ENCODE peak calls at places on chromosomes 16 and 17, in eight cellular contexts. Z, D, F, H, T, K, Y and L are unnamed samples.

GRCh38 chr16:80330803-80331202 is 210.0 kb upstream of the DYNLRB2 start:
- DNase-seq in Z (no peak), D (no peak), F (no peak), H (no peak), T (no peak), K (no peak), Y (no peak), L (no peak)

GRCh38 chr17:5784791-5785190 is 200.5 kb upstream of the NLRP1 start:
- DNase-seq in Z (peak), D (no peak), F (no peak), H (no peak), T (no peak), K (no peak), Y (no peak), L (no peak)

GRCh38 chr16:22035094-22035675 is 27.3 kb downstream of the MOSMO start:
- DNase-seq in Z (no peak), D (no peak), F (peak), H (no peak), T (no peak), K (no peak), Y (no peak), L (peak)

GRCh38 chr17:82959990-82960418 is 119.4 kb upstream of the METRNL start:
- DNase-seq in Z (no peak), D (no peak), F (no peak), H (no peak), T (peak), K (no peak), Y (no peak), L (no peak)

GRCh38 chr17:4899341-4900230 is at the start of gene C17orf107:
- DNase-seq in Z (peak), D (no peak), F (peak), H (peak), T (peak), K (peak), Y (peak), L (peak)

GRCh38 chr17:39400547-39401411 is 647 bp downstream of the FBXL20 start:
- DNase-seq in Z (peak), D (no peak), F (peak), H (peak), T (peak), K (no peak), Y (peak), L (peak)

GRCh38 chr17:32551186-32551955 is 64.6 kb downstream of the CDK5R1 start:
- DNase-seq in Z (peak), D (no peak), F (peak), H (no peak), T (no peak), K (no peak), Y (no peak), L (peak)

GRCh38 chr17:78159575-78160158 is 8.7 kb upstream of the SYNGR2 start:
- DNase-seq in Z (peak), D (no peak), F (peak), H (no peak), T (no peak), K (no peak), Y (no peak), L (no peak)

GRCh38 chr17:30333503-30334240 is at the start of gene TMIGD1:
- DNase-seq in Z (no peak), D (no peak), F (no peak), H (no peak), T (no peak), K (no peak), Y (no peak), L (no peak)

GRCh38 chr16:3726021-3726687 is 8.8 kb upstream of the TRAP1 start:
- DNase-seq in Z (no peak), D (no peak), F (no peak), H (no peak), T (no peak), K (no peak), Y (no peak), L (no peak)

GRCh38 chr17:82772026-82772425 is 20.2 kb downstream of the TBCD start:
- DNase-seq in Z (peak), D (no peak), F (peak), H (no peak), T (peak), K (no peak), Y (no peak), L (peak)

GRCh38 chr17:46892192-46892703 is 30.7 kb upstream of the GOSR2 start:
- DNase-seq in Z (no peak), D (no peak), F (no peak), H (no peak), T (no peak), K (no peak), Y (no peak), L (no peak)

GRCh38 chr17:60163108-60163784 is 13.5 kb downstream of the CA4 start:
- DNase-seq in Z (no peak), D (no peak), F (no peak), H (peak), T (no peak), K (no peak), Y (no peak), L (no peak)

GRCh38 chr17:44947461-44948314 is at the start of gene KIF18B:
- DNase-seq in Z (peak), D (peak), F (peak), H (peak), T (peak), K (peak), Y (peak), L (peak)
- TF ChIP-seq CTCF in Z (peak), D (no peak), F (peak), H (no peak), T (no peak), K (no peak), Y (no peak), L (no peak)

DNA sequence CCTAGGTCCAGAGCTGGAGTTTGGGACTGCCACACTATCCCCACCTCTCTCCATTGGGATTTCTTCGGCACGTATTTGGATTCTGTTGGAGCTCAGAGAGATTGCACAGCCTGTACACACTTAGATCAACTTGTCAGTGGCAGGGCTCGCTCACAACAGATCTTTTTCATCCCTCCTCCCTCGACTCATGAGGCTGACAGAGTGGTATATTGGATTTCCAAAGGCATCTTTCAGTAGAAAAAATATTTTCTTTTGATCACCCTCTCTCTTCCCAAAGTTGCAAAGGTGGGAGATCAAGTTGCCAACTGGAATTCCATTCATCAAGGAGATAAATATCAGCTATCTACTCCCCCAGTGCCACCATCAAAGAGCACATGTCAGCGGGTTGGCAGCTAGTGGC is 539.6 kb upstream of the CDH11 start:
- DNase-seq in Z (no peak), D (no peak), F (no peak), H (no peak), T (no peak), K (no peak), Y (no peak), L (no peak)
- H3K4me3 ChIP-seq in Z (no peak), D (no peak), F (no peak), H (no peak), T (no peak), K (no peak), Y (no peak), L (no peak)

GRCh38 chr17:69245617-69246016 is 17.0 kb upstream of the ABCA10 start:
- DNase-seq in Z (no peak), D (no peak), F (no peak), H (no peak), T (no peak), K (no peak), Y (no peak), L (no peak)

GRCh38 chr17:69246202-69246601 is 17.6 kb upstream of the ABCA10 start:
- DNase-seq in Z (no peak), D (no peak), F (no peak), H (no peak), T (no peak), K (no peak), Y (no peak), L (no peak)

GRCh38 chr17:69250641-69251040 is 22.0 kb upstream of the ABCA10 start:
- DNase-seq in Z (peak), D (no peak), F (peak), H (no peak), T (no peak), K (no peak), Y (no peak), L (peak)

DNA sequence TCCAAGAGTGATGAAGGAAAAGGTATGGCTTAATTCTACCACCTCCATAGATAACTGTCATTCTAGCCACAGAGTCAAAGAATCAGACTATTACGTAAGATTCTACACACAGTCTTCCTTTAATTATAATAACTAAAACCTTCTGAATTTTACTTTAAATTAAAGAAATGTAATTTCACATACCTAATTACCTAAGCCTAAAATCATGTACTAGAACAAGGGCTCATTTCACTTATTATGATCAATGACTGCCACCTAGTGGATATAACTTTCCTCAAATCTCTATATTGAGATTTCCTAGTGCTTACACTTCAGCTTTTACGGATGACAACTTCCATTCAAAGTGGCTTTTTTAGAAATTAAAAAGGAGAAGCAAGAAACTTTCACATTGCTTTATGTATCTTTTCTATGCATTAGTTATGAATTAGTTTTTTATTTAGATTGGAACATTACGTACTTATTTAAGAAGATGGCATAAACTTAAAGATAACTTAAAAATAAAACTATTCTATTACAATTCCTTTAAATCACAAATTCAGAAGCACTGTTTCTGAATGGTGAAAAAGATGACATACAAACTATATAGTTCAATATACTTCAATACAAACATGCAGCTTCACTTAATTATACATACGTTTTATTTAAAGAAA is 18.2 kb upstream of the ABCA10 start:
- DNase-seq in Z (peak), D (no peak), F (peak), H (no peak), T (no peak), K (no peak), Y (no peak), L (peak)
- TF ChIP-seq CTCF in Z (peak), D (peak), F (peak), H (peak), T (peak), K (peak), Y (peak), L (peak)

DNA sequence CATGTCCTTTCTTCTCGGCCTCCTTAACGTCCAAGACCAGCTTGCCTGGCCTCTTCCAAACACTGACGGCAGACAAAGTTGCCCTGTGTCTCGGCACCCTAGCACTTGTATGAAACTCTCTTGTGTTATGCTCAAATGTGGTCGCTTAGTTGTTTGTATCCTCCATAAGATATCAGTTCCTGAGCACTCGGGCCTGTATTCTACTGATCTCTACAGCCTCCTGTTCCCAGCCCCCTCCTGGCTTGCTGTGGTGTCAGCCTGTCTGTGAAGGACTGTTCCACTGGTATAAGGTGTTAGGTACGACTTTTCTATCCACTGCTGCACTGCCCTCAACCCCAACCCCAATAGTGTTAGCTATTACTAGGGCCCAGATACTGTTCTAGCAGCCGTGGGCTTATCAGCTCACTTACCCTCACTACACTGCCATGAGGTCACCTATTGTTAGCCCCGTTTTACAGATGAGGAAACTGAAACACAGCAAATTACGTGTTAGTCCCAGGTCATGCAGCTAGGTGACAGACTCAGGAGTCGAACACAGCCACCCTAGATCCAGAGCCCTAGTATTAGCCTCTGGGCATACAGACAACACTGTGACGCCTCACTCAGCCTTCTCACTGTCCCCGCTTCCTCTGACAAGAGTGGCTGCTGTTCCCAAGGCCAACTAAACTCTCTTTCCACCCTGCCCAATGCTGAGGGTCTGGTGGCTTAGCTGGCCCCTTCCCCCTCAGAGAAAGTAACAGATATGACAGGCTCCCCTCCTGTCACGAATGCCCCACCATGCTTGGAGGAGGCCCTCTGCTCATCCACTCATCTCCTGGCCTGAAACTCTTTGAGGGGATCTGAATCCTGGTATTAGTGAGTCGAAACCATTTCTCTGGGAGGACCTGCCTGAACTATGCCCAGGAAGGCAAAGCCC is 25.6 kb upstream of the ZNF652 start:
- DNase-seq in Z (no peak), D (no peak), F (no peak), H (no peak), T (no peak), K (no peak), Y (no peak), L (no peak)
- H3K4me3 ChIP-seq in Z (no peak), D (no peak), F (no peak), H (no peak), T (no peak), K (no peak), Y (no peak), L (no peak)

GRCh38 chr16:2006317-2006716 is 3.3 kb downstream of the ZNF598 start:
- DNase-seq in Z (no peak), D (no peak), F (no peak), H (no peak), T (no peak), K (no peak), Y (no peak), L (no peak)

GRCh38 chr16:2003827-2004641 is 5.6 kb downstream of the ZNF598 start:
- DNase-seq in Z (peak), D (peak), F (peak), H (peak), T (peak), K (peak), Y (peak), L (peak)

GRCh38 chr16:2004795-2005517 is 4.7 kb downstream of the ZNF598 start:
- DNase-seq in Z (no peak), D (no peak), F (no peak), H (no peak), T (no peak), K (no peak), Y (no peak), L (no peak)

GRCh38 chr16:2007081-2007836 is 2.4 kb downstream of the ZNF598 start:
- DNase-seq in Z (no peak), D (no peak), F (no peak), H (no peak), T (no peak), K (no peak), Y (no peak), L (no peak)

DNA sequence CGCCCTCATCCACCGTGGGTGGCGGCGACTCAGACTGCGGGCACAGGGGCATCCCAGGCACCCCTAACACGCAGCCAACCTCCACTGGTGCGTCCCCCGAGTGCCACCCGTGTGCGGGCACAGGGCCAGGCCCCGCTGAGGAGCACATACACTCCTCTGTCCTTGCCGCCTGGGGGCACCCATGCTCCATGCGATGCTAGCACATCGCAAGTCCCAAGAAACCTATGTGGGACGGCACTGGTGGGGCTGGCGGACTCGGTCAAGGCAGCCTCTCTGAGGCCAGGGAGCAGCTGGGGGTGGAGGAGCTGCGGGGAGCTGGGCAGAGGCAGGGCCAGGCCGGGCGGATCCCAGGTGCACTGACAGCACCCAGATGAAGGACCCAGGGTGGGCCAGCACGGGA is 4.0 kb downstream of the ZNF598 start:
- DNase-seq in Z (no peak), D (no peak), F (no peak), H (no peak), T (no peak), K (no peak), Y (no peak), L (no peak)
- TF ChIP-seq CTCF in Z (no peak), D (no peak), F (no peak), H (no peak), T (no peak), K (no peak), Y (peak), L (no peak)

DNA sequence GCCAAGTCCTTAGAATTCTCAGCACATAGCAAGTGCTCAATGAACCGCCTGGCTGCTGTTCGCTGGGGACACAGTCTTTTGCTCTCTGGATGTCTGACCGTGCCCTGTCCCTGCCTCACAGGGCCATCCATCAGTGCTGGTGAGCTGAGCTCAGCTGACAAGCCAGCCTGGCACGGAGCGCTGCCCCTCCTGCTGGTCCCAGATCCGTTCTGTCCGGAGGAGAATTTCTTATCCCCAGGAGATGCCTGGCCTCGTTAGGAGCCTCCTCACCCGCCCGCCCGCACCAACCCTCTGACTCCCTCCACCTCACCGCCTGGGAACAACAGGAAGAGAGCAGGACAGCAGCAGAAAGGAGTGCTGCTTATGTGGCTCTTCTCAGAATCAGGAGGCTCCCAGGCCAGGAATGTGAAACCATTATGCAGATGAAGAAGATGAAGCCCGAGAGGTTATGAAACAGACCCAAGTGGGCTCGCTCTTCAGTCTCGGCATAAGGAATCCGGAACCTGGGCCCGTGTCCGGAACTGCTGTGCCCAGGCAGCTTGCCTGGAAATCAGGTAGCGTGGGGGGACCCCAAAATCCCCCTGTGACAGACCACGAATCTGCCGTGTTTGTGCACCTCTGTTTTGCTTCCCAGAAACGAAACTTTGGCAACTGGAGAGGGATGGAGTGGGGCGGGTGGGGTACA is 28.8 kb upstream of the RMI2 start:
- DNase-seq in Z (peak), D (no peak), F (no peak), H (no peak), T (no peak), K (no peak), Y (no peak), L (no peak)
- H3K4me3 ChIP-seq in Z (no peak), D (no peak), F (no peak), H (no peak), T (no peak), K (no peak), Y (no peak), L (no peak)

DNA sequence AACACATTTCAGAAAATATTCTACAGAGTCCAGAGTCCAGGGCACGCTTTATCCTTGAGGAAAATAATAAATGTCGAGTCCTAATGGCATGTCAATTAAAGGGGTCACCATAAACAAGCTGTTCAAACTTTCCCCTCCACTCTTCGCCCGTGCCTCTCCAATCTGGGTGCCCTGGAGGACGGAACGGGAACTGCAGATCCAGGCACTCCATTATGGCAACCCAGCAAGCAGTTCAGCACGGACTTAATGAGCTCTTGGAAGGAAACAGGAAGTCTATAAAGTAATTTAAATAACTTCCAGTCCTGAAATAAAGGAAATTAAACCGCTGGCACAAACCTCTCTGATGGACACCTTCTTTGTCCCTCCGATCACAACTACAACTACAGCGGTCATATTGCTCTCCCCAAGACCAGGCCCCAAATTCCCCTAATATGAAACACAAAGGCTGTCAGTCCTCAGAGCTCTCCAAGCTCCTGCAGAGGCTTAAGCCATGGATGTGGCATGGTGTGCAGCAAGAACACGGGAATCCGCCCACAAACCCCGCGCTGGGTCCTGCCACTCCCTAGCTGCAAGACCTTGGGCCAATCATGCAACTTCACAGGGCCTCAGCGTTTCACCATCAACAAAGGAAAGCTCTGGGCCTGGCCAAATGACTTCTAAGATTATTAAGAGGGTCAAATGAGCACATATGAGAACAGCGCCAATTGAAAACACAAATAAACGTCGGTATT is 52.6 kb downstream of the ZFHX3 start:
- DNase-seq in Z (no peak), D (no peak), F (no peak), H (no peak), T (no peak), K (peak), Y (peak), L (no peak)
- TF ChIP-seq CTCF in Z (peak), D (peak), F (peak), H (peak), T (peak), K (no peak), Y (peak), L (peak)

GRCh38 chr16:24652209-24652712 is 77.2 kb upstream of the TNRC6A start:
- DNase-seq in Z (no peak), D (no peak), F (no peak), H (no peak), T (no peak), K (no peak), Y (no peak), L (no peak)
- H3K4me3 ChIP-seq in Z (no peak), D (no peak), F (no peak), H (no peak), T (no peak), K (no peak), Y (no peak), L (no peak)

DNA sequence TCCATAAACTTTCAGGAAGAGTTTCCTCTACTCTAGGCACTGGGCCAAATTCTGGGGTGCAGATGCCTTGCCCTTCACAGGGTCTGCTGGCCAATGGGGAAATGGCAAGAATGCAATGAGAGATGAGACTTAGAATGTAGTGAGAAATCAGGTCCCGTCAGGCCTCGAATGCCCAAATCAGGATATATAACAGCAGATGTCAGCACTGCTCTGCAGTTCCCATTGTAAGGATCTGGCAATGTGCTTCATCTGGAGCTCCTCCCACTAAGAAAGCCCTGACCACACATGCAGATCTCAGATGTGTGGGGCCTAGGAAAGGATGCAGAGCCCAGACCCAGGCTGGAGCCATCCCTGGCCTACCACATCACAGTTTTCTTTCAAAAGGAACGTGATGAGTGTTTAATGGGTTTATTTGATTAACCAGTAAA is 13.9 kb upstream of the LPCAT2 start:
- DNase-seq in Z (peak), D (peak), F (peak), H (peak), T (no peak), K (peak), Y (no peak), L (peak)
- TF ChIP-seq CTCF in Z (peak), D (peak), F (peak), H (peak), T (peak), K (no peak), Y (peak), L (peak)

GRCh38 chr17:21463779-21464407 is 87.7 kb downstream of the KCNJ12 start:
- DNase-seq in Z (no peak), D (no peak), F (peak), H (no peak), T (no peak), K (no peak), Y (no peak), L (no peak)
- H3K4me3 ChIP-seq in Z (no peak), D (no peak), F (no peak), H (no peak), T (no peak), K (peak), Y (peak), L (no peak)